ENCODE peak calls at places on chromosomes 5 and 9, in six cellular contexts. One of them, this sample, is unnamed.

GRCh38 chr5:124705577-124705976 is 40.9 kb downstream of the ZNF608 start:
- DNase-seq in AG04449: no peak
- DNase-seq in Daoy: no peak
- DNase-seq in hypothalamus: no peak
- DNase-seq in H54: no peak
- DNase-seq in tibial artery: no peak
- DNase-seq in this sample: no peak

GRCh38 chr5:166865206-166865605 is 1426.2 kb upstream of the WWC1 start:
- DNase-seq in AG04449: no peak
- DNase-seq in Daoy: no peak
- DNase-seq in H54: no peak
- DNase-seq in tibial artery: no peak
- DNase-seq in hypothalamus: no peak
- DNase-seq in this sample: no peak

GRCh38 chr9:92650296-92650695 is 19.6 kb downstream of the IPPK start:
- DNase-seq in hypothalamus: no peak
- DNase-seq in AG04449: no peak
- DNase-seq in Daoy: no peak
- DNase-seq in tibial artery: no peak
- DNase-seq in H54: no peak
- DNase-seq in this sample: no peak

GRCh38 chr9:131981116-131981847 is 98.4 kb downstream of the MED27 start:
- DNase-seq in hypothalamus: no peak
- DNase-seq in H54: no peak
- DNase-seq in tibial artery: no peak
- DNase-seq in Daoy: no peak
- DNase-seq in AG04449: no peak
- DNase-seq in this sample: no peak

GRCh38 chr9:127223266-127223665 is 41.3 kb upstream of the GARNL3 start:
- DNase-seq in Daoy: no peak
- DNase-seq in AG04449: no peak
- DNase-seq in tibial artery: no peak
- DNase-seq in hypothalamus: no peak
- DNase-seq in H54: no peak
- DNase-seq in this sample: no peak

GRCh38 chr9:84781431-84781830 is 111.9 kb downstream of the NTRK2 start:
- DNase-seq in tibial artery: peak
- DNase-seq in hypothalamus: no peak
- DNase-seq in Daoy: peak
- DNase-seq in AG04449: no peak
- DNase-seq in H54: no peak
- DNase-seq in this sample: no peak

GRCh38 chr5:102678267-102679058 is 76.6 kb upstream of the PAM start:
- DNase-seq in Daoy: peak
- DNase-seq in hypothalamus: no peak
- DNase-seq in H54: no peak
- DNase-seq in tibial artery: no peak
- DNase-seq in AG04449: no peak
- DNase-seq in this sample: peak

GRCh38 chr5:173279166-173279565 is 44.2 kb upstream of the NKX2-5 start:
- DNase-seq in Daoy: no peak
- DNase-seq in tibial artery: no peak
- DNase-seq in AG04449: no peak
- DNase-seq in hypothalamus: no peak
- DNase-seq in H54: no peak
- DNase-seq in this sample: no peak

GRCh38 chr5:58248221-58248620 is 211.7 kb downstream of the PLK2 start:
- DNase-seq in hypothalamus: no peak
- DNase-seq in Daoy: no peak
- DNase-seq in tibial artery: peak
- DNase-seq in H54: no peak
- DNase-seq in AG04449: no peak
- DNase-seq in this sample: no peak

GRCh38 chr9:23606107-23606506 is 219.9 kb downstream of the ELAVL2 start:
- DNase-seq in AG04449: no peak
- DNase-seq in tibial artery: no peak
- DNase-seq in H54: no peak
- DNase-seq in Daoy: no peak
- DNase-seq in hypothalamus: no peak
- DNase-seq in this sample: no peak

GRCh38 chr9:107488400-107489143 is 997 bp downstream of the KLF4 start:
- DNase-seq in hypothalamus: peak
- DNase-seq in H54: no peak
- DNase-seq in tibial artery: peak
- DNase-seq in Daoy: peak
- DNase-seq in AG04449: no peak
- DNase-seq in this sample: peak

GRCh38 chr5:535781-536698 is 11.8 kb upstream of the SLC9A3 start:
- DNase-seq in tibial artery: no peak
- DNase-seq in hypothalamus: no peak
- DNase-seq in H54: no peak
- DNase-seq in AG04449: no peak
- DNase-seq in Daoy: no peak
- DNase-seq in this sample: no peak

GRCh38 chr5:55418994-55419991 is 111.5 kb downstream of the MTREX start:
- DNase-seq in tibial artery: no peak
- DNase-seq in AG04449: no peak
- DNase-seq in Daoy: no peak
- DNase-seq in H54: no peak
- DNase-seq in hypothalamus: no peak
- DNase-seq in this sample: no peak

GRCh38 chr5:68460147-68460760 is 244.7 kb downstream of the PIK3R1 start:
- DNase-seq in hypothalamus: peak
- DNase-seq in H54: no peak
- DNase-seq in tibial artery: peak
- DNase-seq in AG04449: no peak
- DNase-seq in Daoy: peak
- DNase-seq in this sample: no peak

GRCh38 chr5:1253456-1254105 is 28.4 kb downstream of the SLC6A18 start:
- DNase-seq in Daoy: no peak
- DNase-seq in H54: no peak
- DNase-seq in AG04449: no peak
- DNase-seq in hypothalamus: no peak
- DNase-seq in tibial artery: no peak
- DNase-seq in this sample: no peak

GRCh38 chr5:60340965-60341471 is 358.9 kb downstream of the DEPDC1B start:
- DNase-seq in AG04449: no peak
- DNase-seq in tibial artery: no peak
- DNase-seq in Daoy: no peak
- DNase-seq in hypothalamus: no peak
- DNase-seq in H54: no peak
- DNase-seq in this sample: no peak

GRCh38 chr9:135890896-135891631 is 16.3 kb downstream of the CAMSAP1 start:
- DNase-seq in Daoy: no peak
- DNase-seq in AG04449: no peak
- DNase-seq in H54: no peak
- DNase-seq in tibial artery: no peak
- DNase-seq in hypothalamus: no peak
- DNase-seq in this sample: no peak

GRCh38 chr5:102554092-102554491 is 55.3 kb upstream of the SLCO6A1 start:
- DNase-seq in AG04449: no peak
- DNase-seq in H54: no peak
- DNase-seq in Daoy: no peak
- DNase-seq in tibial artery: no peak
- DNase-seq in hypothalamus: no peak
- DNase-seq in this sample: no peak

GRCh38 chr5:33468811-33469435 is 28.2 kb downstream of the TARS1 start:
- DNase-seq in H54: no peak
- DNase-seq in tibial artery: no peak
- DNase-seq in AG04449: no peak
- DNase-seq in Daoy: no peak
- DNase-seq in hypothalamus: no peak
- DNase-seq in this sample: no peak

GRCh38 chr5:174571662-174572397 is 152.6 kb upstream of the MSX2 start:
- DNase-seq in hypothalamus: no peak
- DNase-seq in H54: peak
- DNase-seq in AG04449: peak
- DNase-seq in Daoy: peak
- DNase-seq in tibial artery: peak
- DNase-seq in this sample: peak

GRCh38 chr5:3594514-3595101 is 1.0 kb upstream of the IRX1 start:
- DNase-seq in AG04449: no peak
- DNase-seq in hypothalamus: no peak
- DNase-seq in H54: no peak
- DNase-seq in tibial artery: peak
- DNase-seq in Daoy: peak
- DNase-seq in this sample: peak

GRCh38 chr5:98341038-98341710 is 432.3 kb upstream of the RGMB start:
- DNase-seq in Daoy: peak
- DNase-seq in hypothalamus: no peak
- DNase-seq in H54: no peak
- DNase-seq in tibial artery: no peak
- DNase-seq in AG04449: peak
- DNase-seq in this sample: no peak

GRCh38 chr9:122904466-122904822 is 715 bp downstream of the RC3H2 start:
- DNase-seq in hypothalamus: peak
- DNase-seq in tibial artery: peak
- DNase-seq in Daoy: peak
- DNase-seq in AG04449: no peak
- DNase-seq in H54: peak
- DNase-seq in this sample: peak

GRCh38 chr9:37433754-37434435 is 11.4 kb downstream of the GRHPR start:
- DNase-seq in H54: no peak
- DNase-seq in Daoy: no peak
- DNase-seq in tibial artery: no peak
- DNase-seq in AG04449: no peak
- DNase-seq in hypothalamus: peak
- DNase-seq in this sample: no peak

GRCh38 chr5:165149439-165149838 is 1644.0 kb downstream of the MAT2B start:
- DNase-seq in tibial artery: no peak
- DNase-seq in hypothalamus: no peak
- DNase-seq in H54: no peak
- DNase-seq in Daoy: no peak
- DNase-seq in AG04449: no peak
- DNase-seq in this sample: no peak

GRCh38 chr9:115109486-115109885 is 8.5 kb downstream of the TNC start:
- DNase-seq in Daoy: peak
- DNase-seq in H54: no peak
- DNase-seq in AG04449: no peak
- DNase-seq in tibial artery: no peak
- DNase-seq in hypothalamus: no peak
- DNase-seq in this sample: no peak

GRCh38 chr5:56819027-56819881 is 3.9 kb downstream of the MAP3K1 start:
- DNase-seq in hypothalamus: no peak
- DNase-seq in tibial artery: no peak
- DNase-seq in Daoy: peak
- DNase-seq in AG04449: no peak
- DNase-seq in H54: no peak
- DNase-seq in this sample: no peak

GRCh38 chr9:111917201-111917600 is 20.6 kb downstream of the UGCG start:
- DNase-seq in AG04449: no peak
- DNase-seq in H54: no peak
- DNase-seq in Daoy: no peak
- DNase-seq in hypothalamus: no peak
- DNase-seq in tibial artery: no peak
- DNase-seq in this sample: no peak

GRCh38 chr9:36584626-36585460 is 12.1 kb downstream of the MELK start:
- DNase-seq in Daoy: peak
- DNase-seq in H54: no peak
- DNase-seq in AG04449: no peak
- DNase-seq in tibial artery: no peak
- DNase-seq in hypothalamus: no peak
- DNase-seq in this sample: peak

GRCh38 chr9:107397076-107398049 is 92.2 kb downstream of the KLF4 start:
- DNase-seq in Daoy: peak
- DNase-seq in H54: no peak
- DNase-seq in hypothalamus: no peak
- DNase-seq in AG04449: no peak
- DNase-seq in tibial artery: peak
- DNase-seq in this sample: peak

GRCh38 chr5:36040651-36041536 is 25.8 kb downstream of the UGT3A2 start:
- DNase-seq in Daoy: no peak
- DNase-seq in AG04449: no peak
- DNase-seq in tibial artery: no peak
- DNase-seq in hypothalamus: no peak
- DNase-seq in H54: no peak
- DNase-seq in this sample: no peak

GRCh38 chr5:77015938-77016569 is 14.2 kb upstream of the AGGF1 start:
- DNase-seq in H54: no peak
- DNase-seq in AG04449: peak
- DNase-seq in tibial artery: no peak
- DNase-seq in Daoy: peak
- DNase-seq in hypothalamus: no peak
- DNase-seq in this sample: no peak

GRCh38 chr9:4042966-4043365 is 256.9 kb downstream of the GLIS3 start:
- DNase-seq in AG04449: no peak
- DNase-seq in hypothalamus: no peak
- DNase-seq in Daoy: no peak
- DNase-seq in tibial artery: no peak
- DNase-seq in H54: no peak
- DNase-seq in this sample: no peak

This sample was measured in MG63.